ENCODE peak calls at places on chromosomes 13 and 19, in ten cellular contexts. L, F, K, R, Q, X, C, I, Y and V are unnamed samples.

GRCh38 chr13:80334582-80335260 is 6.2 kb downstream of the SPRY2 start:
- DNase-seq in L (no peak), F (no peak), K (no peak), R (no peak), Q (peak; percentile 43), X (no peak), C (no peak), I (no peak), Y (no peak), V (no peak)

GRCh38 chr13:50128406-50129048 is 113.3 kb downstream of the KCNRG start:
- DNase-seq in L (no peak), F (peak; percentile 64), K (no peak), R (no peak), Q (no peak), X (peak; percentile 54), C (no peak), I (no peak), Y (no peak), V (no peak)

GRCh38 chr13:80341771-80342271 is 895 bp upstream of the SPRY2 start:
- DNase-seq in L (no peak), F (no peak), K (no peak), R (no peak), Q (peak; percentile 43), X (no peak), C (peak; percentile 61), I (no peak), Y (peak; percentile 80), V (no peak)

GRCh38 chr19:7395793-7396192 is 47.1 kb downstream of the ARHGEF18 start:
- DNase-seq in L (no peak), F (no peak), K (no peak), R (no peak), Q (no peak), X (no peak), C (no peak), I (no peak), Y (no peak), V (no peak)

GRCh38 chr13:37995052-37995451 is 125.5 kb upstream of the TRPC4 start:
- DNase-seq in L (no peak), F (no peak), K (no peak), R (no peak), Q (peak; percentile 0), X (no peak), C (no peak), I (no peak), Y (no peak), V (no peak)

GRCh38 chr19:12757544-12758274 is 6.1 kb downstream of the BEST2 start:
- DNase-seq in L (no peak), F (peak; percentile 85), K (peak; percentile 41), R (no peak), Q (peak; percentile 61), X (peak; percentile 35), C (peak; percentile 79), I (no peak), Y (peak; percentile 76), V (peak; percentile 91)

GRCh38 chr19:10086032-10086903 is at the start of gene SHFL:
- DNase-seq in L (no peak), F (peak; percentile 94), K (peak; percentile 82), R (no peak), Q (peak; percentile 45), X (peak; percentile 81), C (peak; percentile 70), I (no peak), Y (peak; percentile 42), V (peak; percentile 85)

GRCh38 chr19:29663861-29664752 is 1.2 kb upstream of the PLEKHF1 start:
- DNase-seq in L (no peak), F (no peak), K (no peak), R (no peak), Q (peak; percentile 33), X (no peak), C (no peak), I (no peak), Y (no peak), V (no peak)

GRCh38 chr13:66345988-66346387 is 884.1 kb downstream of the PCDH9 start:
- DNase-seq in L (no peak), F (no peak), K (no peak), R (no peak), Q (no peak), X (no peak), C (no peak), I (no peak), Y (no peak), V (no peak)

GRCh38 chr13:113332615-113333014 is 31.3 kb downstream of the GRTP1 start:
- DNase-seq in L (no peak), F (no peak), K (no peak), R (no peak), Q (no peak), X (no peak), C (no peak), I (no peak), Y (no peak), V (peak; percentile 6)

GRCh38 chr19:36489920-36490415 is 607 bp upstream of the ZNF566 start:
- DNase-seq in L (peak; percentile 36), F (peak; percentile 96), K (peak; percentile 83), R (peak; percentile 84), Q (peak; percentile 95), X (peak; percentile 93), C (no peak), I (peak; percentile 81), Y (peak; percentile 95), V (peak; percentile 86)

GRCh38 chr19:51687791-51688664 is 5.1 kb upstream of the SPACA6 start:
- DNase-seq in L (no peak), F (no peak), K (no peak), R (no peak), Q (peak; percentile 44), X (no peak), C (peak; percentile 72), I (no peak), Y (peak; percentile 63), V (peak; percentile 88)

GRCh38 chr13:50941146-50941545 is 31.6 kb downstream of the RNASEH2B start:
- DNase-seq in L (no peak), F (no peak), K (no peak), R (no peak), Q (no peak), X (no peak), C (no peak), I (no peak), Y (no peak), V (no peak)

GRCh38 chr19:58351996-58352755 is 1.1 kb downstream of the A1BG start:
- DNase-seq in L (no peak), F (no peak), K (no peak), R (no peak), Q (no peak), X (no peak), C (no peak), I (no peak), Y (no peak), V (peak; percentile 35)

GRCh38 chr13:112869202-112870061 is 99.6 kb upstream of the MCF2L start:
- DNase-seq in L (no peak), F (no peak), K (no peak), R (no peak), Q (peak; percentile 33), X (no peak), C (no peak), I (no peak), Y (no peak), V (no peak)

GRCh38 chr13:76389321-76389720 is 496.9 kb downstream of the KCTD12 start:
- DNase-seq in L (no peak), F (no peak), K (no peak), R (no peak), Q (no peak), X (no peak), C (no peak), I (no peak), Y (no peak), V (no peak)

GRCh38 chr19:56272448-56272847 is at the start of gene EDDM13:
- DNase-seq in L (no peak), F (no peak), K (no peak), R (no peak), Q (no peak), X (no peak), C (no peak), I (no peak), Y (no peak), V (no peak)

GRCh38 chr19:3684817-3685410 is 15.4 kb downstream of the PIP5K1C start:
- DNase-seq in L (no peak), F (no peak), K (no peak), R (no peak), Q (no peak), X (no peak), C (no peak), I (no peak), Y (no peak), V (no peak)

GRCh38 chr13:79647518-79647917 is 166.6 kb downstream of the NDFIP2 start:
- DNase-seq in L (no peak), F (no peak), K (no peak), R (no peak), Q (no peak), X (no peak), C (no peak), I (no peak), Y (no peak), V (no peak)

GRCh38 chr19:677601-678380 is 1.6 kb downstream of the FSTL3 start:
- DNase-seq in L (no peak), F (peak; percentile 67), K (no peak), R (no peak), Q (no peak), X (peak; percentile 42), C (peak; percentile 25), I (peak; percentile 77), Y (no peak), V (no peak)
- H3K4me3 ChIP-seq in L (peak overlapping the region; percentile 77), F (no peak overlapping the region), K (peak overlapping the region; percentile 32), R (peak overlapping the region; percentile 75), Q (peak overlapping the region; percentile 81), X (no peak overlapping the region), C (peak overlapping the region; percentile 60), I (peak overlapping the region; percentile 60), Y (no peak overlapping the region), V (peak overlapping the region; percentile 2)

DNA sequence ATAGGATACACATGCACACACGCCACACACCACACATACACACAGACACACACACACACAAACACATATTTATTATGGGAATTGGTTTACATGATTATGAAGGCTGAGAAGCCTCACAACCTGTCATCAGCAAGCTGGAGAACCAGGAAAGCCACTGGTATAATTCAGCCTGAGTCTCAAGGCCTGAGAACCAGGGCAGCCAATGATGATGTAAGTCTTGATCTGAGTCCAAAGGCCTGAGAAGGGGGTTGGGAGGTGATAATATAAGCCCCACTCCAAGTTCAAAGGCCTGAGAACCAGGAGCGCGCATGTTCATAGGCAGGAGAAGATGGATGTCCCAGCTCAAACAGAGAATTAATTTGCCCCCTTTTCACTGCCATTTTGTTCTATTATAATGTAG is 18.7 kb upstream of the SOX21 start:
- DNase-seq in L (no peak), F (no peak), K (no peak), R (no peak), Q (no peak), X (no peak), C (no peak), I (no peak), Y (no peak), V (no peak)
- H3K4me3 ChIP-seq in L (no peak overlapping the region), F (no peak overlapping the region), K (no peak overlapping the region), R (no peak overlapping the region), Q (no peak overlapping the region), X (no peak overlapping the region), C (no peak overlapping the region), I (no peak overlapping the region), Y (no peak overlapping the region), V (no peak overlapping the region)

GRCh38 chr19:35133826-35134225 is 1.0 kb downstream of the LGI4 start:
- DNase-seq in L (no peak), F (no peak), K (no peak), R (no peak), Q (no peak), X (no peak), C (no peak), I (no peak), Y (no peak), V (no peak)
- H3K4me3 ChIP-seq in L (peak overlapping the region; percentile 51), F (no peak overlapping the region), K (no peak overlapping the region), R (no peak overlapping the region), Q (no peak overlapping the region), X (no peak overlapping the region), C (peak overlapping the region; percentile 66), I (peak overlapping the region; percentile 31), Y (no peak overlapping the region), V (no peak overlapping the region)

GRCh38 chr19:48728882-48729645 is 9.5 kb upstream of the MAMSTR start:
- DNase-seq in L (no peak), F (no peak), K (no peak), R (no peak), Q (no peak), X (no peak), C (no peak), I (no peak), Y (no peak), V (no peak)
- H3K4me3 ChIP-seq in L (peak overlapping the region; percentile 27), F (no peak overlapping the region), K (peak overlapping the region; percentile 7), R (no peak overlapping the region), Q (no peak overlapping the region), X (no peak overlapping the region), C (no peak overlapping the region), I (peak overlapping the region; percentile 37), Y (no peak overlapping the region), V (no peak overlapping the region)